ENCODE peak calls at places on chromosomes 16 and 17, in five cellular contexts. T is H1, V is GM12878, O is HCT116, K is SK-N-SH. U is an unnamed sample.

GRCh38 chr16:66603537-66604375 is 748 bp upstream of the CMTM3 start:
- DNase-seq in V (no peak), O (no peak), K (peak; percentile 76), T (no peak), U (no peak)

GRCh38 chr16:12260647-12261262 is 284.2 kb downstream of the SNX29 start:
- DNase-seq in V (no peak), T (no peak), K (no peak), O (peak; percentile 36), U (no peak)

GRCh38 chr16:84247844-84248243 is 8.0 kb upstream of the KCNG4 start:
- DNase-seq in O (no peak), K (no peak), T (no peak), V (no peak), U (no peak)

GRCh38 chr16:19245326-19245925 is 40.1 kb upstream of the CLEC19A start:
- DNase-seq in K (no peak), T (no peak), V (no peak), O (no peak), U (peak; percentile 42)

GRCh38 chr16:4826980-4827379 is 20.1 kb downstream of the GLYR1 start:
- DNase-seq in V (no peak), T (no peak), K (no peak), O (no peak), U (no peak)

GRCh38 chr17:39096435-39097158 is 54.8 kb downstream of the PLXDC1 start:
- DNase-seq in O (no peak), V (no peak), K (no peak), T (no peak), U (no peak)

GRCh38 chr17:45305532-45306087 is 11.2 kb downstream of the MAP3K14 start:
- DNase-seq in O (no peak), V (no peak), K (no peak), T (no peak), U (no peak)

GRCh38 chr17:17911003-17911613 is 61.1 kb downstream of the TOM1L2 start:
- DNase-seq in K (peak; percentile 91), O (no peak), T (no peak), V (no peak), U (no peak)

GRCh38 chr16:86037999-86038922 is 139.3 kb downstream of the IRF8 start:
- DNase-seq in O (no peak), K (no peak), T (no peak), V (no peak), U (no peak)

GRCh38 chr16:56351481-56351880 is 73.9 kb downstream of the AMFR start:
- DNase-seq in K (no peak), T (no peak), O (no peak), V (no peak), U (no peak)

GRCh38 chr17:5583426-5584382 is 605 bp downstream of the NLRP1 start:
- DNase-seq in K (no peak), O (no peak), T (no peak), V (no peak), U (no peak)

GRCh38 chr16:86075839-86076440 is 177.0 kb downstream of the IRF8 start:
- DNase-seq in V (no peak), T (no peak), K (no peak), O (no peak), U (no peak)

GRCh38 chr16:25626172-25626571 is 65.6 kb upstream of the HS3ST4 start:
- DNase-seq in T (no peak), V (no peak), O (no peak), K (no peak), U (no peak)

GRCh38 chr17:57619061-57619937 is 125.8 kb downstream of the CCDC182 start:
- DNase-seq in K (peak; percentile 55), V (no peak), T (no peak), O (no peak), U (no peak)

GRCh38 chr16:27720731-27721547 is 171.0 kb downstream of the KATNIP start:
- DNase-seq in K (no peak), O (no peak), V (no peak), T (no peak), U (no peak)

GRCh38 chr17:164536-165235 is 16.8 kb downstream of the DOC2B start:
- DNase-seq in O (no peak), K (peak; percentile 88), V (no peak), T (no peak), U (peak; percentile 74)

GRCh38 chr17:38703742-38704644 is 1.1 kb upstream of the MLLT6 start:
- DNase-seq in V (no peak), K (peak; percentile 80), T (peak; percentile 94), O (peak; percentile 81), U (peak; percentile 99)

GRCh38 chr16:86120982-86121242 is 221.9 kb downstream of the IRF8 start:
- DNase-seq in K (no peak), O (no peak), V (no peak), T (no peak), U (no peak)

GRCh38 chr17:71071837-71072236 is 902.5 kb downstream of the KCNJ2 start:
- DNase-seq in T (no peak), V (no peak), K (peak; percentile 5), O (peak; percentile 98), U (no peak)

GRCh38 chr17:41975099-41976083 is 8.8 kb downstream of the CNP start:
- DNase-seq in V (no peak), O (no peak), K (no peak), T (no peak), U (no peak)

GRCh38 chr17:58947411-58948208 is 159.1 kb downstream of the TRIM37 start:
- DNase-seq in O (no peak), V (no peak), T (no peak), K (no peak), U (no peak)

GRCh38 chr17:77281024-77281903 is 140.5 kb downstream of the SEC14L1 start:
- DNase-seq in V (no peak), O (no peak), T (no peak), K (peak; percentile 98), U (peak; percentile 97)

GRCh38 chr16:12257926-12258561 is 281.5 kb downstream of the SNX29 start:
- DNase-seq in V (no peak), T (no peak), K (no peak), O (no peak), U (peak; percentile 56)

GRCh38 chr16:69918241-69918640 is 32.9 kb upstream of the CLEC18A start:
- DNase-seq in T (no peak), O (no peak), V (no peak), K (no peak), U (no peak)

DNA sequence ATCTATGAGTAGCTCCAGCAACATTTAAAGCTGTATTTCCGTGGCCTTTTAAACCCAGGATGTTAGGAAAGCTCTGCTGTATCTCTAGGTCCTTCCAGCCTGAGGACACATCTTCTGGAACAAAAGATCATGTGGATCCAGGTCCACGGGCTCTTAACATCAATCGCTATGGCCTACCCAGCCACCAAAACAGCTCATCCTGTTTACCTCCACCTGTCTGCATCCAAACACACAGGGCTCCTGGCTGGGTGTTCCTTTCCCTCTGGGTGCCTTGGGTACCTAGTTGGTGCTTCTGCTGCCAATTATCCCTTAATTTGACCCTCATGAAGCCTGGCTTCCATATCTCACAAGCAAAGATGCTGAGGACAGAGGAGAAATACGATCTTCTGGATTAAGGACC is 7.0 kb downstream of the PMP22 start:
- DNase-seq in O (no peak), T (no peak), K (no peak), V (no peak), U (no peak)
- TF ChIP-seq JUND in O (no peak), T (no peak), K (no peak), V (no peak), U (no peak)

GRCh38 chr16:9458816-9459215 is 367.4 kb downstream of the HAPSTR1 start:
- DNase-seq in V (no peak), K (no peak), T (no peak), O (no peak), U (no peak)
- TF ChIP-seq JUND in V (no peak), K (no peak), T (no peak), O (no peak), U (no peak)

DNA sequence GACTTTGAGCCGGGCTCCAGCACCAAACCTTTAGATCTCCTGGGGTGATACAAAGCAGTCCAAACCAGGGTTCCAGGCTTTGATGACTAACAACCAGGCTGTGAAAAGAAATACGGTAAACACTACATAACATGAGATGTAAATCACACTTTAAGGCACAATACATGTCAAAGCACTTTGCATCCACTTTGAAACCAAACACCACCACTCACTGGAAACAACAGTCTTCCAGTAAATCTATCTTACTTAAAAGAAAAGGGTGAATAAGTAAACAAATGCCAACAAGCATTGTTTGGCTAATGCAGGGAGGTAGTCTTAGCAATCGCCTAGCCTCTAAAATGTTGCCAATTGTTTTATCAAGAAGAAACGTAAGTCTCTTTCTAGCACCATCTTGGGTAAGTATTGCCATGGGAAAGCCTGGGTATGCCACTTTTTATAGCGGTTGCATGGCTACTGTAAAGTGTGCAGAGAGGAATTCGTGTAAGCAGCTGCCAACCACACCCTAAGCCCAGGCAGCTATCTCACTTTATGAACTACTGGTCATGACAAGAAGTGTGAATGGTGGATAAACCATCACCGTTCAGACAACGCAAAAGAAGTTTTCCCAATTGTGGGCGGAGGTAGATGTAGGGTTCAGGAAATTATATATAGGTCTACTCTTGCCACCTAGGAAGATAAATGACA is 267.4 kb upstream of the PSMD7 start:
- DNase-seq in V (no peak), K (no peak), O (no peak), T (no peak), U (no peak)
- TF ChIP-seq JUND in V (no peak), K (no peak), O (no peak), T (no peak), U (no peak)

DNA sequence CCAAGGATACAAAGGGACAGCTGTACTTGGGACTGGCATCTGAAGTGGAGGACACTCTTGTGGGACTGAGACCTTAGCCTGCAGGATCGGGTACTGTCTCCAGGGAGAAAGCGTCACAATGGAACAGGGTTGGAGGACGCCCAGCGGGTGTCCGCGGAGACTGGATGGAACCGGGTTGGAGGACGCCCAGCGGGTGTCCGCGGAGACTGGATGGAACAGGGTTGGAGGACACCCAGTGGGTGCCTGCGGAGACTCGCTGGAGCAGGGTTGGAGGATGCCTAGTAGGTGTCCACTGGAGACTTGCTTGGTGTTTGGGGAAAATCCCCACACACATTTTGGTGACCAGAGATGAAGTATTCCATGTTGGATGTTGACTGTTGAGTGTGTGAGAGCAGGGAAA is at the start of gene MYADML2:
- DNase-seq in T (no peak), K (no peak), V (no peak), O (no peak), U (no peak)
- TF ChIP-seq JUND in T (no peak), K (no peak), V (no peak), O (no peak), U (no peak)

GRCh38 chr17:35256629-35257028 is 13.8 kb downstream of the SLFN5 start:
- DNase-seq in T (no peak), V (no peak), O (peak; percentile 24), K (no peak), U (no peak)

GRCh38 chr17:35252646-35253045 is 9.8 kb downstream of the SLFN5 start:
- DNase-seq in T (no peak), V (no peak), O (no peak), K (no peak), U (no peak)

GRCh38 chr17:35257080-35257701 is 14.3 kb downstream of the SLFN5 start:
- DNase-seq in O (peak; percentile 59), T (no peak), V (no peak), K (no peak), U (no peak)

GRCh38 chr17:35255316-35255715 is 12.4 kb downstream of the SLFN5 start:
- DNase-seq in O (no peak), K (no peak), T (no peak), V (no peak), U (no peak)

GRCh38 chr17:35254107-35254802 is 11.4 kb downstream of the SLFN5 start:
- DNase-seq in T (no peak), O (peak; percentile 42), V (no peak), K (no peak), U (no peak)
- TF ChIP-seq JUND in T (no peak), O (peak; percentile 75), V (no peak), K (peak; percentile 85), U (peak; percentile 33)

GRCh38 chr17:64599187-64599676 is 62.9 kb downstream of the SMURF2 start:
- DNase-seq in K (no peak), O (no peak), T (no peak), V (no peak), U (no peak)
- TF ChIP-seq JUND in K (no peak), O (no peak), T (no peak), V (no peak), U (no peak)